ENCODE peak calls at places on chromosomes 6 and 20, in nine cellular contexts. One of them, this sample, is unnamed. For H3K4me1, the result is how much of the 10 kb centered on the place peaks cover.

GRCh38 chr6:4496284-4496683 is 279.9 kb upstream of the CDYL start:
- ATAC-seq in lower lobe of right lung: no peak
- ATAC-seq in heart left ventricle: no peak
- ATAC-seq in PC-3: no peak
- ATAC-seq in right lobe of liver: no peak
- ATAC-seq in left lung: no peak
- ATAC-seq in mucosa of descending colon: no peak
- ATAC-seq in upper lobe of right lung: no peak
- ATAC-seq in Panc1: no peak
- ATAC-seq in this sample: no peak

GRCh38 chr6:150229775-150230561 is 87.1 kb downstream of the PPP1R14C start:
- ATAC-seq in lower lobe of right lung: no peak
- ATAC-seq in heart left ventricle: no peak
- ATAC-seq in PC-3: no peak
- ATAC-seq in right lobe of liver: no peak
- ATAC-seq in left lung: no peak
- ATAC-seq in mucosa of descending colon: no peak
- ATAC-seq in upper lobe of right lung: no peak
- ATAC-seq in Panc1: no peak
- ATAC-seq in this sample: no peak

GRCh38 chr6:125904871-125905270 is 51.7 kb upstream of the HINT3 start:
- ATAC-seq in lower lobe of right lung: peak
- ATAC-seq in heart left ventricle: no peak
- ATAC-seq in PC-3: peak
- ATAC-seq in right lobe of liver: no peak
- ATAC-seq in left lung: peak
- ATAC-seq in mucosa of descending colon: no peak
- ATAC-seq in upper lobe of right lung: peak
- ATAC-seq in Panc1: no peak
- ATAC-seq in this sample: no peak

GRCh38 chr6:167845856-167846255 is 19.1 kb downstream of the AFDN start:
- ATAC-seq in lower lobe of right lung: no peak
- ATAC-seq in heart left ventricle: no peak
- ATAC-seq in PC-3: no peak
- ATAC-seq in right lobe of liver: no peak
- ATAC-seq in left lung: no peak
- ATAC-seq in mucosa of descending colon: no peak
- ATAC-seq in upper lobe of right lung: no peak
- ATAC-seq in Panc1: no peak
- ATAC-seq in this sample: no peak

GRCh38 chr6:89873721-89874120 is 20.5 kb upstream of the GJA10 start:
- ATAC-seq in lower lobe of right lung: no peak
- ATAC-seq in heart left ventricle: no peak
- ATAC-seq in PC-3: no peak
- ATAC-seq in right lobe of liver: no peak
- ATAC-seq in left lung: no peak
- ATAC-seq in mucosa of descending colon: no peak
- ATAC-seq in upper lobe of right lung: no peak
- ATAC-seq in Panc1: no peak
- ATAC-seq in this sample: no peak

GRCh38 chr6:27866370-27867050 is 45.7 kb downstream of the OR2B2 start:
- ATAC-seq in lower lobe of right lung: peak
- ATAC-seq in heart left ventricle: peak
- ATAC-seq in PC-3: no peak
- ATAC-seq in right lobe of liver: no peak
- ATAC-seq in left lung: peak
- ATAC-seq in mucosa of descending colon: peak
- ATAC-seq in upper lobe of right lung: peak
- ATAC-seq in Panc1: peak
- ATAC-seq in this sample: no peak

GRCh38 chr6:51885957-51886356 is 201.5 kb downstream of the PKHD1 start:
- ATAC-seq in lower lobe of right lung: no peak
- ATAC-seq in heart left ventricle: no peak
- ATAC-seq in PC-3: no peak
- ATAC-seq in right lobe of liver: no peak
- ATAC-seq in left lung: no peak
- ATAC-seq in mucosa of descending colon: no peak
- ATAC-seq in upper lobe of right lung: no peak
- ATAC-seq in Panc1: no peak
- ATAC-seq in this sample: no peak

GRCh38 chr20:48259456-48259855 is 474.2 kb upstream of the SULF2 start:
- ATAC-seq in lower lobe of right lung: no peak
- ATAC-seq in heart left ventricle: no peak
- ATAC-seq in PC-3: no peak
- ATAC-seq in right lobe of liver: no peak
- ATAC-seq in left lung: no peak
- ATAC-seq in mucosa of descending colon: no peak
- ATAC-seq in upper lobe of right lung: no peak
- ATAC-seq in Panc1: no peak
- ATAC-seq in this sample: no peak

GRCh38 chr6:34237316-34237721 is 646 bp downstream of the HMGA1 start:
- ATAC-seq in lower lobe of right lung: no peak
- ATAC-seq in heart left ventricle: peak
- ATAC-seq in PC-3: peak
- ATAC-seq in right lobe of liver: peak
- ATAC-seq in left lung: peak
- ATAC-seq in mucosa of descending colon: peak
- ATAC-seq in upper lobe of right lung: peak
- ATAC-seq in Panc1: peak
- ATAC-seq in this sample: peak

GRCh38 chr6:34836008-34836407 is 44.1 kb downstream of the BLTP3A start:
- ATAC-seq in lower lobe of right lung: no peak
- ATAC-seq in heart left ventricle: no peak
- ATAC-seq in PC-3: no peak
- ATAC-seq in right lobe of liver: no peak
- ATAC-seq in left lung: peak
- ATAC-seq in mucosa of descending colon: no peak
- ATAC-seq in upper lobe of right lung: peak
- ATAC-seq in Panc1: no peak
- ATAC-seq in this sample: no peak

GRCh38 chr6:128655978-128656498 is 135.6 kb upstream of the PTPRK start:
- ATAC-seq in lower lobe of right lung: no peak
- ATAC-seq in heart left ventricle: peak
- ATAC-seq in PC-3: peak
- ATAC-seq in right lobe of liver: no peak
- ATAC-seq in left lung: peak
- ATAC-seq in mucosa of descending colon: no peak
- ATAC-seq in upper lobe of right lung: no peak
- ATAC-seq in Panc1: peak
- ATAC-seq in this sample: no peak

DNA sequence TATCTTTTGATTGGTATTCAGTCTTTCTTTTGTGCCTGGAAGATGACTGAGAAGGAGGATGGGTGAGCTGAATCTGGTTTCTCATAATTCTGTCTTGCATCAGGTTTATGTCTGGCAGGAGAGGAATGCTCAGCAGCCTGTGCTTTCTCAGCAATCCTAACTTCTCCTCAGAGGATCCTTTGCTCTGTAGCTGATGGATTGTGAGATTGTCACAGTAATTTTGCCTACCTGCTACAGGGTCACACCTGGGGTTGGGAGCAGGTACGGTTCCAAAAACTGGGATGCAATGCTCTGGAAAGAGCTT is 2.1 kb upstream of the HS3ST5 start:
- ATAC-seq in lower lobe of right lung: no peak
- ATAC-seq in heart left ventricle: no peak
- ATAC-seq in PC-3: no peak
- ATAC-seq in right lobe of liver: no peak
- ATAC-seq in left lung: no peak
- ATAC-seq in mucosa of descending colon: no peak
- ATAC-seq in upper lobe of right lung: no peak
- ATAC-seq in Panc1: no peak
- ATAC-seq in this sample: no peak
- TF ChIP-seq CTCF in lower lobe of right lung: no peak
- TF ChIP-seq CTCF in heart left ventricle: no peak
- TF ChIP-seq CTCF in PC-3: no peak
- TF ChIP-seq CTCF in right lobe of liver: no peak
- TF ChIP-seq CTCF in left lung: no peak
- TF ChIP-seq CTCF in mucosa of descending colon: no peak
- TF ChIP-seq CTCF in upper lobe of right lung: no peak
- TF ChIP-seq CTCF in Panc1: no peak
- TF ChIP-seq CTCF in this sample: no peak

DNA sequence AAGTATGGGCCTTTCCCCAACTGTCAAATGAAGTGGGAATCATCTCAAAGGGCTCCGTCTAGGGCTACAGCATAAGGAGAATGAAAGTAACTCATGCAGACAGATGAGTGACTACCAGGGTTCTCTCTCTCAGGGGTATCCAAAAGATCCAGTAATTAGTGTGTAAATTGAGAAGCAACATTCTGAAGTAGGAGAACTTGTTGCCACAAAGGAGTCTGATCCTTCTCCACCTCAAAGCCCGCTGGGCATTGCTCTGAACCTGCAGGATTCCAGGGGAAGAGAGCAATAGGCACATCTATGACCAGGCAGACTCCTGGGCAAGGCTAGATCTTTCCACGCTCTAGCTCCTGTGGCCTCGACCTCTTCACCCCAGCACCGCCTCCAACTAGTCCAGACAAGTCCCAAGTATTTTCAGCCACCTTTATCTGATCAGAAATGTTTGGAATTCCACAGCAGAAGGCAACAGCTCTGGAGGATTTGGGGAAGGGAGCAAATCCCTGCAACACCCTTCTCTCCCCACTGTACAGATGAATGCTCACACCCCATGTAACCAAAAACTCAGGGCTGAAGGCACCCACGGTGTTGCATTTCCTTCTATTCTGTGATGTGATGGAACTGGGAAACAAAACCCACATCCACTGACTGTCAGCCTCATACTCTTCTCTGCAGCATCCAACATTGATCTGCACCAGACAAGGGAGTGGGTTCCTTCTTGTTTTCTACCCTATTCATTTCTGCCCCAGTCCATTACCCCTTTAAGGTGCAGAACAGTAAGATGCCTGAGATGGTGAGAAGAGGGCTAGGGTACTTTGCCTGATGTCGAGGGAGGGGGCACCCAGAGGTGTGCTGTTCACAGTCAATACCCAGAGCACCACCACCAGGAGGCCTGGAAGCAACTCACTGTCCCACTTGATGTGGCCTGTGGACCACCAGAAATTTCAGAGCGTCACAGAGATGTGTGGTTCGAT is 41.0 kb downstream of the COX4I2 start:
- ATAC-seq in lower lobe of right lung: peak
- ATAC-seq in heart left ventricle: no peak
- ATAC-seq in PC-3: no peak
- ATAC-seq in right lobe of liver: peak
- ATAC-seq in left lung: peak
- ATAC-seq in mucosa of descending colon: no peak
- ATAC-seq in upper lobe of right lung: peak
- ATAC-seq in Panc1: peak
- ATAC-seq in this sample: no peak
- H3K4me1 ChIP-seq in lower lobe of right lung: half or more
- H3K4me1 ChIP-seq in heart left ventricle: under half
- H3K4me1 ChIP-seq in PC-3: under half
- H3K4me1 ChIP-seq in right lobe of liver: under half
- H3K4me1 ChIP-seq in left lung: half or more
- H3K4me1 ChIP-seq in mucosa of descending colon: under half
- H3K4me1 ChIP-seq in upper lobe of right lung: half or more
- H3K4me1 ChIP-seq in Panc1: half or more
- H3K4me1 ChIP-seq in this sample: under half

DNA sequence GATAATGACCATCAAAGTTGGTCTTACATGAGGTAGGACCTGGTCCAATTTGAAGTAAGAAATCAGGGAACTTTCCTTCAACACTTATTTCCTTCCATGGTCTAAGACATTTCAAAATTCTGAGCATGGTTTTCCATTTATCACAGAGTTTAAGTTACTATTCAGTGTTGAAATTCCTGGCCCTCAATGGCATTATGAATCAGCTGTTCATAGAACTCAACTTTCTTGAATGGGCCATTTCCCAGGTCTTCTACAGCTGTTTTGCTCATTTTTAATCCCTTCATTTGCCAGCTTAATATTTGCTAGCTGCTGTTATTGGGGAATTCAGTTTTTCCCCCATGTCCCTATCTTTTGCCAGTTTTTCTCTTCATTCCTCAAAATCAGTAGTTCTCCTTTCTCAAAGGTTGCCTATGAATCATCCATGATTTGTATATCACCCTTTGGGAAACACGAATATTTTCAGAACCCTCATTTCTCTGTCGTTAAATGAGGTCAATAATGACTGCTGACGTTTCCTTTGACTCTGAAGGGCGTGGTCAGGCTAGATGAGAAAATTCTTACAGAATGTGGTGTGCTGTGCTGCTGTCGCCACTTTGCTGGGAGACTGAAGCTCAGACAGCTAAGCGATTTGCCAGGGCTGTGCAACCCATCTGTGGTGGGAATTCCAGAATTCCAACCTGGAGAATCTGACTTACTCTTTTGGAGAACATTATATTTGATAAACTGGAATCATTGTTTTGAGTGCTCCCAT is 216.5 kb upstream of the FLRT3 start:
- ATAC-seq in lower lobe of right lung: no peak
- ATAC-seq in heart left ventricle: peak
- ATAC-seq in PC-3: no peak
- ATAC-seq in right lobe of liver: no peak
- ATAC-seq in left lung: no peak
- ATAC-seq in mucosa of descending colon: no peak
- ATAC-seq in upper lobe of right lung: no peak
- ATAC-seq in Panc1: no peak
- ATAC-seq in this sample: peak
- TF ChIP-seq CTCF in lower lobe of right lung: no peak
- TF ChIP-seq CTCF in heart left ventricle: no peak
- TF ChIP-seq CTCF in PC-3: no peak
- TF ChIP-seq CTCF in right lobe of liver: no peak
- TF ChIP-seq CTCF in left lung: no peak
- TF ChIP-seq CTCF in mucosa of descending colon: no peak
- TF ChIP-seq CTCF in upper lobe of right lung: no peak
- TF ChIP-seq CTCF in Panc1: no peak
- TF ChIP-seq CTCF in this sample: no peak

GRCh38 chr6:5536644-5537043 is 275.3 kb downstream of the FARS2 start:
- ATAC-seq in lower lobe of right lung: no peak
- ATAC-seq in heart left ventricle: no peak
- ATAC-seq in PC-3: no peak
- ATAC-seq in right lobe of liver: no peak
- ATAC-seq in left lung: no peak
- ATAC-seq in mucosa of descending colon: no peak
- ATAC-seq in upper lobe of right lung: no peak
- ATAC-seq in Panc1: no peak
- ATAC-seq in this sample: no peak

GRCh38 chr6:5531853-5532375 is 270.6 kb downstream of the FARS2 start:
- ATAC-seq in lower lobe of right lung: no peak
- ATAC-seq in heart left ventricle: no peak
- ATAC-seq in PC-3: no peak
- ATAC-seq in right lobe of liver: no peak
- ATAC-seq in left lung: no peak
- ATAC-seq in mucosa of descending colon: no peak
- ATAC-seq in upper lobe of right lung: no peak
- ATAC-seq in Panc1: no peak
- ATAC-seq in this sample: no peak

GRCh38 chr6:5537132-5537531 is 275.8 kb downstream of the FARS2 start:
- ATAC-seq in lower lobe of right lung: no peak
- ATAC-seq in heart left ventricle: peak
- ATAC-seq in PC-3: no peak
- ATAC-seq in right lobe of liver: no peak
- ATAC-seq in left lung: no peak
- ATAC-seq in mucosa of descending colon: no peak
- ATAC-seq in upper lobe of right lung: no peak
- ATAC-seq in Panc1: no peak
- ATAC-seq in this sample: no peak

GRCh38 chr6:5532941-5533340 is 271.6 kb downstream of the FARS2 start:
- ATAC-seq in lower lobe of right lung: no peak
- ATAC-seq in heart left ventricle: no peak
- ATAC-seq in PC-3: no peak
- ATAC-seq in right lobe of liver: no peak
- ATAC-seq in left lung: no peak
- ATAC-seq in mucosa of descending colon: no peak
- ATAC-seq in upper lobe of right lung: no peak
- ATAC-seq in Panc1: no peak
- ATAC-seq in this sample: no peak

GRCh38 chr6:5534643-5535042 is 273.3 kb downstream of the FARS2 start:
- ATAC-seq in lower lobe of right lung: no peak
- ATAC-seq in heart left ventricle: no peak
- ATAC-seq in PC-3: no peak
- ATAC-seq in right lobe of liver: no peak
- ATAC-seq in left lung: no peak
- ATAC-seq in mucosa of descending colon: no peak
- ATAC-seq in upper lobe of right lung: no peak
- ATAC-seq in Panc1: no peak
- ATAC-seq in this sample: no peak
- H3K4me1 ChIP-seq in lower lobe of right lung: under half
- H3K4me1 ChIP-seq in heart left ventricle: under half
- H3K4me1 ChIP-seq in PC-3: under half
- H3K4me1 ChIP-seq in right lobe of liver: under half
- H3K4me1 ChIP-seq in left lung: under half
- H3K4me1 ChIP-seq in mucosa of descending colon: under half
- H3K4me1 ChIP-seq in upper lobe of right lung: under half
- H3K4me1 ChIP-seq in Panc1: under half
- H3K4me1 ChIP-seq in this sample: under half